ENCODE peak calls at places on chromosomes 13 and 19, in nine cellular contexts. D is fibroblast of lung, F is IMR-90, M is GM23338, I is ascending aorta, Z is HCT116, A is right cardiac atrium, T is aorta, Q is AG04450. J is an unnamed sample.
A peak's percentile ranks its signal among the peaks of the same experiment; 100 is the strongest.

GRCh38 chr13:51781246-51782022 is 22.5 kb downstream of the DHRS12 start:
- DNase-seq in D (peak; percentile 31), F (peak; percentile 24), M (peak; percentile 74), I (no peak), Z (peak; percentile 18), A (peak; percentile 58), T (no peak), Q (no peak), J (no peak)

GRCh38 chr19:2194513-2195078 is 30.9 kb downstream of the DOT1L start:
- DNase-seq in D (no peak), F (no peak), M (no peak), I (no peak), Z (no peak), A (peak; percentile 70), T (no peak), Q (no peak), J (no peak)

GRCh38 chr13:74206061-74206561 is 71.9 kb upstream of the KLF12 start:
- DNase-seq in D (peak; percentile 96), F (peak; percentile 92), M (peak; percentile 11), I (no peak), Z (no peak), A (no peak), T (no peak), Q (peak; percentile 77), J (no peak)

GRCh38 chr13:32318072-32318471 is 2.8 kb downstream of the BRCA2 start:
- DNase-seq in D (no peak), F (no peak), M (no peak), I (no peak), Z (no peak), A (no peak), T (no peak), Q (no peak), J (no peak)

GRCh38 chr13:53198017-53198416 is 169.4 kb downstream of the OLFM4 start:
- DNase-seq in D (no peak), F (no peak), M (peak; percentile 46), I (no peak), Z (no peak), A (no peak), T (no peak), Q (no peak), J (no peak)

GRCh38 chr13:30915691-30916541 is 9.8 kb downstream of the MEDAG start:
- DNase-seq in D (no peak), F (no peak), M (no peak), I (no peak), Z (no peak), A (peak; percentile 48), T (no peak), Q (no peak), J (no peak)

GRCh38 chr13:72448082-72448481 is 279.3 kb downstream of the MZT1 start:
- DNase-seq in D (no peak), F (no peak), M (no peak), I (no peak), Z (no peak), A (no peak), T (no peak), Q (no peak), J (no peak)

GRCh38 chr19:47032171-47032811 is 12.7 kb downstream of the NPAS1 start:
- DNase-seq in D (no peak), F (no peak), M (peak; percentile 94), I (no peak), Z (peak; percentile 32), A (peak; percentile 70), T (no peak), Q (no peak), J (no peak)

GRCh38 chr13:42807236-42807635 is 25.9 kb downstream of the FAM216B start:
- DNase-seq in D (no peak), F (peak; percentile 20), M (no peak), I (no peak), Z (no peak), A (no peak), T (no peak), Q (no peak), J (no peak)

GRCh38 chr13:97194473-97194872 is 27.7 kb upstream of the MBNL2 start:
- DNase-seq in D (peak; percentile 87), F (peak; percentile 78), M (peak; percentile 43), I (no peak), Z (peak; percentile 48), A (no peak), T (no peak), Q (no peak), J (no peak)

GRCh38 chr19:51139299-51140018 is 2.6 kb upstream of the SIGLEC7 start:
- DNase-seq in D (no peak), F (no peak), M (no peak), I (no peak), Z (no peak), A (no peak), T (no peak), Q (no peak), J (no peak)

GRCh38 chr19:18596752-18597157 is 8.2 kb downstream of the REX1BD start:
- DNase-seq in D (no peak), F (no peak), M (peak; percentile 87), I (no peak), Z (peak; percentile 10), A (peak; percentile 80), T (no peak), Q (no peak), J (no peak)

GRCh38 chr19:18593367-18594095 is 4.9 kb downstream of the REX1BD start:
- DNase-seq in D (no peak), F (no peak), M (peak; percentile 80), I (no peak), Z (no peak), A (peak; percentile 72), T (no peak), Q (no peak), J (no peak)

GRCh38 chr19:18591735-18592385 is 3.3 kb downstream of the REX1BD start:
- DNase-seq in D (no peak), F (no peak), M (no peak), I (no peak), Z (no peak), A (no peak), T (no peak), Q (no peak), J (no peak)

GRCh38 chr19:18594096-18594823 is 5.7 kb downstream of the REX1BD start:
- DNase-seq in D (peak; percentile 73), F (peak; percentile 76), M (peak; percentile 91), I (no peak), Z (no peak), A (peak; percentile 92), T (peak; percentile 93), Q (no peak), J (no peak)

DNA sequence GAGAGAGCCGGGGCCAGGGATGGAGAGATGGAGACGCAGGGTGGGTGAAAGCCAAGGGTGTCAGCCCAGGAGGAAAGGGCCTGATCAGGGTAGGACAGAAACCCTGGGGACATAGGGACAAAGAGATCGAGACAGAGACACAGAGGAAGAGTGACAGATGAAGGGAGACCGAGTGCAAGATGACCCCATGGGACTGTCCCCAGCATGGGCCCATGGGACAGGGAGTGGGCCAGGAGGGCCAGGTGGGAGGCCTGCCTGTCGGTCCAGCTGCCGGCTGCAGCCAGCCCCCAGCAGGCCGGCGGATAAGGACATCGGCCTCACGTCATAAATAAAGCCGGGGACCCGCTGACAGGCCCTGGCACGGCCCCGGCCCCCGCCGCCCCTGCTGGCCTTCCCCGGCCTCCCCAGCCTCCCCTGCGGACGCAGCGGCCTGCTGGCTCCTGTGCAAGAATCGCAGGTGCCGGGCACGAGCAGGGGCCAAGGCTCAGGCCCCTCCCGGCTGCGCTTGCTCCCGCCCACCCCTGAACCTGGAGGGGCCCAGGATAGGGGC is 6.3 kb downstream of the REX1BD start:
- DNase-seq in D (no peak), F (no peak), M (no peak), I (no peak), Z (no peak), A (peak; percentile 68), T (no peak), Q (no peak), J (no peak)
- H3K27ac ChIP-seq in D (no peak overlapping the region), F (no peak overlapping the region), M (peak overlapping the region; percentile 66), I (no peak overlapping the region), Z (peak overlapping the region; percentile 52), A (no peak overlapping the region), T (no peak overlapping the region), Q (no peak overlapping the region), J (no peak overlapping the region)

GRCh38 chr19:48858984-48859710 is 9.3 kb downstream of the PLEKHA4 start:
- DNase-seq in D (no peak), F (no peak), M (peak; percentile 87), I (no peak), Z (no peak), A (peak; percentile 65), T (peak; percentile 82), Q (no peak), J (no peak)
- H3K4me3 ChIP-seq in D (no peak overlapping the region), F (no peak overlapping the region), M (peak overlapping the region; percentile 37), I (no peak overlapping the region), Z (no peak overlapping the region), A (no peak overlapping the region), T (no peak overlapping the region), Q (no peak overlapping the region), J (no peak overlapping the region)

GRCh38 chr19:41189425-41190065 is 3.5 kb upstream of the CYP2S1 start:
- DNase-seq in D (no peak), F (no peak), M (peak; percentile 97), I (no peak), Z (no peak), A (no peak), T (no peak), Q (no peak), J (peak; percentile 81)
- H3K27me3 ChIP-seq in D (peaks cover 3% of the 10 kb centered on the region), F (peaks cover 2% of the 10 kb centered on the region), M (no peaks in the 10 kb centered on the region), I (peaks cover 9% of the 10 kb centered on the region), Z (no peaks in the 10 kb centered on the region), A (no peaks in the 10 kb centered on the region), T (no peaks in the 10 kb centered on the region), Q (peaks cover 26% of the 10 kb centered on the region), J (no peaks in the 10 kb centered on the region)

GRCh38 chr13:49620170-49620621 is 8.1 kb upstream of the ARL11 start:
- DNase-seq in D (no peak), F (no peak), M (no peak), I (no peak), Z (no peak), A (peak; percentile 61), T (no peak), Q (no peak), J (no peak)

GRCh38 chr13:49610176-49610575 is 18.1 kb upstream of the ARL11 start:
- DNase-seq in D (peak; percentile 16), F (no peak), M (no peak), I (no peak), Z (no peak), A (no peak), T (no peak), Q (no peak), J (no peak)

GRCh38 chr13:49616688-49617065 is 11.6 kb upstream of the ARL11 start:
- DNase-seq in D (no peak), F (no peak), M (no peak), I (no peak), Z (no peak), A (no peak), T (no peak), Q (no peak), J (no peak)

DNA sequence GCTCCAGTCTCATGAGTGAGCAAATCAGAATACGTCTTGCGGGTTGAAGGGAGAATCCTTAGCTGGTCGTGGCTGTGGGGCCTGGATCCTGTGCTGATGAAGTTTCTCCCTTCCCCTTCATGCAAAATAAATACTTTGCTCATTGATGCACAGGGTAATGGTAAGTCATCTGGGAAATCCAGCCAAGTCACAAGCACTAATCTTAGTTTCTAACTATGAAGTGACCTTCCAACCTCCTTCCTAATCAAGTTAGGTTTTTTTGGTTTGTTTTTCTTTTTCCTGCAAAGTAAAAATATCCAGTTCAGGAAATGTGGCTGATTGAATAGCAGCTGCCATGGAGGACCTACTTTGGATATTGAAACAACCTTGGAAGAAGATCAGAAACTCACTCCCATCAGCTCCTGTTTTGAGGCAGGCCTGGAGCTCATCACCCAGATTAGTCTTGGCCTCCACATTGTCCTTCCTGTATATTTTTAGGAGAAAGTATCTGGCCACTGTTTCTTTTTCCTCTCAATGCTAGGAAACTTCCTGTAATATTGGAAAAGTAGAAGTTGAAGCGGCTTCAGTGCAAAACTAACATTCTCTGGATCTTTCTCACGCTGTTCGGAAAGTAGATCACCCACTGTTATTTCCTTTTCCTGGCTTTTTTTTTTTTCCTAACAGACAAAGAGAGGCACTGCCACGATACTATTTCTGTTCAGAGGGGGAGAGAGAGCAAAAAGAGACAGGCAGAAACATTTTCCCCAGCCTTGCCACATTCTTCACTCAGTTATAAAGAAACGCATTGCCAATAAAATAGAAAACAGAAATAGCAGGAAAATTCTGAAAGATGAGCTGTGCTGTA is 12.2 kb upstream of the ARL11 start:
- DNase-seq in D (no peak), F (no peak), M (no peak), I (no peak), Z (no peak), A (no peak), T (no peak), Q (no peak), J (no peak)
- H3K27ac ChIP-seq in D (no peak overlapping the region), F (peak overlapping the region; percentile 24), M (no peak overlapping the region), I (peak overlapping the region; percentile 60), Z (no peak overlapping the region), A (peak overlapping the region; percentile 40), T (peak overlapping the region; percentile 27), Q (peak overlapping the region; percentile 39), J (no peak overlapping the region)

J was measured in iPS DF 6.9.